ENCODE peak calls at places on chromosome X, in seven cellular contexts. One of them, this sample, is unnamed.

GRCh38 chrX:153723351-153724251 is 586 bp downstream of the BCAP31 start:
- DNase-seq in fibroblast of the conjunctiva: no peak
- DNase-seq in hippocampal formation: no peak
- DNase-seq in astrocyte: no peak
- DNase-seq in germinal center: peak
- DNase-seq in B cell: peak
- DNase-seq in left colon: peak
- DNase-seq in this sample: no peak

GRCh38 chrX:56232221-56233082 is at the start of gene KLF8:
- DNase-seq in fibroblast of the conjunctiva: peak
- DNase-seq in hippocampal formation: no peak
- DNase-seq in astrocyte: no peak
- DNase-seq in germinal center: peak
- DNase-seq in B cell: peak
- DNase-seq in left colon: peak
- DNase-seq in this sample: no peak

GRCh38 chrX:37314526-37314925 is 34.6 kb upstream of the PRRG1 start:
- DNase-seq in fibroblast of the conjunctiva: no peak
- DNase-seq in hippocampal formation: no peak
- DNase-seq in astrocyte: peak
- DNase-seq in germinal center: no peak
- DNase-seq in B cell: no peak
- DNase-seq in left colon: no peak
- DNase-seq in this sample: no peak

GRCh38 chrX:134911348-134911747 is 79.4 kb upstream of the SMIM10 start:
- DNase-seq in fibroblast of the conjunctiva: no peak
- DNase-seq in hippocampal formation: no peak
- DNase-seq in astrocyte: no peak
- DNase-seq in germinal center: no peak
- DNase-seq in B cell: no peak
- DNase-seq in left colon: no peak
- DNase-seq in this sample: no peak

GRCh38 chrX:9396930-9397329 is 67.9 kb upstream of the TBL1X start:
- DNase-seq in fibroblast of the conjunctiva: no peak
- DNase-seq in hippocampal formation: no peak
- DNase-seq in astrocyte: peak
- DNase-seq in germinal center: no peak
- DNase-seq in B cell: no peak
- DNase-seq in left colon: no peak
- DNase-seq in this sample: no peak

GRCh38 chrX:13101439-13102139 is 57.2 kb upstream of the FAM9C start:
- DNase-seq in fibroblast of the conjunctiva: peak
- DNase-seq in hippocampal formation: no peak
- DNase-seq in astrocyte: peak
- DNase-seq in germinal center: no peak
- DNase-seq in B cell: no peak
- DNase-seq in left colon: peak
- DNase-seq in this sample: no peak

GRCh38 chrX:153438522-153438921 is 7.3 kb downstream of the TREX2 start:
- DNase-seq in fibroblast of the conjunctiva: no peak
- DNase-seq in hippocampal formation: no peak
- DNase-seq in astrocyte: peak
- DNase-seq in germinal center: no peak
- DNase-seq in B cell: no peak
- DNase-seq in left colon: no peak
- DNase-seq in this sample: no peak

GRCh38 chrX:134431894-134432293 is 28.1 kb upstream of the HPRT1 start:
- DNase-seq in fibroblast of the conjunctiva: no peak
- DNase-seq in hippocampal formation: no peak
- DNase-seq in astrocyte: peak
- DNase-seq in germinal center: no peak
- DNase-seq in B cell: no peak
- DNase-seq in left colon: no peak
- DNase-seq in this sample: no peak

GRCh38 chrX:18833071-18833731 is 125.8 kb downstream of the PPEF1 start:
- DNase-seq in fibroblast of the conjunctiva: peak
- DNase-seq in hippocampal formation: peak
- DNase-seq in astrocyte: peak
- DNase-seq in germinal center: no peak
- DNase-seq in B cell: no peak
- DNase-seq in left colon: no peak
- DNase-seq in this sample: no peak

GRCh38 chrX:107731831-107732502 is 43.6 kb downstream of the TSC22D3 start:
- DNase-seq in fibroblast of the conjunctiva: peak
- DNase-seq in hippocampal formation: peak
- DNase-seq in astrocyte: peak
- DNase-seq in germinal center: no peak
- DNase-seq in B cell: no peak
- DNase-seq in left colon: peak
- DNase-seq in this sample: no peak